ENCODE peak calls at places on chromosome 15, in six cellular contexts. W, B, L, G, R and N are unnamed samples.

GRCh38 chr15:60128000-60128376 is 123.9 kb downstream of the FOXB1 start:
- DNase-seq in B (peak; percentile 42), R (peak; percentile 28), W (no peak), G (peak; percentile 13), L (no peak), N (no peak)

GRCh38 chr15:78804391-78804792 is 6.9 kb downstream of the ADAMTS7 start:
- DNase-seq in R (no peak), L (no peak), W (peak; percentile 48), G (peak; percentile 72), B (no peak), N (no peak)

GRCh38 chr15:41934843-41935242 is 37.5 kb downstream of the EHD4 start:
- DNase-seq in G (no peak), W (no peak), B (no peak), L (no peak), R (no peak), N (no peak)

GRCh38 chr15:47822066-47822465 is 104.8 kb downstream of the SEMA6D start:
- DNase-seq in W (no peak), G (no peak), R (no peak), B (no peak), L (no peak), N (no peak)

GRCh38 chr15:25832158-25832557 is 31.0 kb downstream of the ATP10A start:
- DNase-seq in L (no peak), W (no peak), R (no peak), G (no peak), B (no peak), N (no peak)

GRCh38 chr15:34314491-34314890 is 23.1 kb downstream of the SLC12A6 start:
- DNase-seq in W (no peak), B (no peak), L (no peak), R (no peak), G (no peak), N (no peak)

GRCh38 chr15:56168394-56168793 is 75.3 kb downstream of the RFX7 start:
- DNase-seq in W (no peak), R (peak; percentile 29), L (no peak), G (no peak), B (peak; percentile 29), N (no peak)

GRCh38 chr15:66233487-66234415 is 19.8 kb downstream of the MEGF11 start:
- DNase-seq in W (no peak), L (peak; percentile 64), G (peak; percentile 63), R (no peak), B (no peak), N (peak; percentile 3)

GRCh38 chr15:54808321-54808720 is 388.4 kb downstream of the RSL24D1 start:
- DNase-seq in R (no peak), W (no peak), B (no peak), L (no peak), G (no peak), N (no peak)

GRCh38 chr15:40115670-40116093 is 7.0 kb upstream of the BMF start:
- DNase-seq in G (no peak), B (peak; percentile 32), W (peak; percentile 89), R (no peak), L (no peak), N (no peak)

GRCh38 chr15:66573348-66573718 is 7.5 kb upstream of the LCTL start:
- DNase-seq in G (no peak), B (no peak), L (no peak), W (peak; percentile 25), R (no peak), N (no peak)

GRCh38 chr15:100108346-100108745 is 233.4 kb downstream of the ADAMTS17 start:
- DNase-seq in W (peak; percentile 36), G (no peak), B (no peak), R (no peak), L (no peak), N (no peak)

GRCh38 chr15:42069025-42069424 is 25.3 kb downstream of the PLA2G4D start:
- DNase-seq in B (no peak), L (no peak), W (no peak), R (no peak), G (no peak), N (no peak)

GRCh38 chr15:80604583-80605506 is 90.3 kb upstream of the ABHD17C start:
- DNase-seq in B (no peak), L (no peak), W (no peak), G (no peak), R (no peak), N (no peak)

GRCh38 chr15:69838338-69838737 is 259.4 kb downstream of the TLE3 start:
- DNase-seq in R (no peak), G (no peak), B (no peak), W (no peak), L (no peak), N (no peak)

GRCh38 chr15:33907326-33907725 is 61.0 kb upstream of the CHRM5 start:
- DNase-seq in L (no peak), W (no peak), B (peak; percentile 23), G (no peak), R (no peak), N (no peak)

GRCh38 chr15:66700412-66700801 is 1.6 kb upstream of the SMAD6 start:
- DNase-seq in L (no peak), B (no peak), G (no peak), W (no peak), R (no peak), N (no peak)

GRCh38 chr15:76433798-76434400 is 97.3 kb downstream of the ISL2 start:
- DNase-seq in W (no peak), L (no peak), B (peak; percentile 24), R (no peak), G (no peak), N (peak; percentile 8)

GRCh38 chr15:95304116-95304873 is 1026.2 kb upstream of the NR2F2 start:
- DNase-seq in L (no peak), R (no peak), G (no peak), W (no peak), B (peak; percentile 88), N (no peak)

GRCh38 chr15:51634591-51635198 is 12.1 kb upstream of the DMXL2 start:
- DNase-seq in G (no peak), L (no peak), R (no peak), B (no peak), W (no peak), N (no peak)

GRCh38 chr15:62821384-62822131 is 221.0 kb upstream of the TPM1 start:
- DNase-seq in B (no peak), G (no peak), R (no peak), W (no peak), L (peak; percentile 76), N (no peak)

DNA sequence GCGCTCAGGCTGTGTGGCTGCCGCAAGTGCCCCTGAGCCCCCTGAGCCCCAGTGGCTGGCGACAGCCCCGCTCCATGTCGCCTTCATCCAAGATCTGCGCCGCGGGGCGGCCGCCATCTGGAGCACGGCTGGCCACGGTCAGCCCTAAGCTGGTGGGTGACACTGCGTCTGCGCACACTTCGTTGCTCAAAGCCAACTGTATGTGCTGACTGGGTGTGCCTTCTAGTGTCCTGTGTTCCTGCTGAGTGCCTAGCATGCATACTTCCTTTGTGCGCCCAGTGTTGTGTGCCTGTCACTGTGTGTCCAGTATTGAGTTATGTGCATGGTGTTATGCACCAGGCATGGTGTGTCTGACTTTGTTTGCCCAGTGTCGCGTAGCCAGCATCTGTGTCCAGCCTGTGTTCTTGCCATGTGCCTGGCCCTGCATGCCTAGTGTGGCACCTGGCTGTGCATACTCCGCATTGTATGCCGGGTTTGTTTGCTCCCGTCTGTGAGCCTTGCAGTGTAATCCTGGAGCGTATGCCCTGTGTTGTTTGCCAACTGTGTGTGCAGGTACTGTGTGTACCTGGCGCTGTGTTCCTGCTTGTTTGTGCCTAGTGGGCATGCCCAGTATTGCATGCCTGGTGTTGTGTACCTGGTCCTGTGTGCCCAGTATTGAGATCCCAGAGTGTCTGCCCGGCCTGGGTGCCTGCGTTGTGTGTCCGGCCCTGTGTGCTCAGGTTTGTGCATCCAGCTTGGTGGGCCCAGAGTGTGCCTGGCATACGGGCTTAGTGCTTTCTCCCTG is 54.7 kb upstream of the CHRNA7 start:
- DNase-seq in B (peak; percentile 2), R (no peak), L (peak; percentile 40), W (no peak), G (peak; percentile 21), N (no peak)
- H3K4me3 ChIP-seq in B (no peak overlapping the region), R (peak overlapping the region; percentile 22), L (peak overlapping the region; percentile 42), W (no peak overlapping the region), G (no peak overlapping the region), N (no peak overlapping the region)

GRCh38 chr15:71386448-71387236 is 271.4 kb downstream of the THSD4 start:
- DNase-seq in G (peak; percentile 43), R (no peak), L (peak; percentile 56), B (peak; percentile 59), W (no peak), N (no peak)
- TF ChIP-seq CTCF in G (peak; percentile 65), R (peak; percentile 27), L (peak; percentile 83), B (peak; percentile 44), W (peak; percentile 64), N (peak; percentile 22)

DNA sequence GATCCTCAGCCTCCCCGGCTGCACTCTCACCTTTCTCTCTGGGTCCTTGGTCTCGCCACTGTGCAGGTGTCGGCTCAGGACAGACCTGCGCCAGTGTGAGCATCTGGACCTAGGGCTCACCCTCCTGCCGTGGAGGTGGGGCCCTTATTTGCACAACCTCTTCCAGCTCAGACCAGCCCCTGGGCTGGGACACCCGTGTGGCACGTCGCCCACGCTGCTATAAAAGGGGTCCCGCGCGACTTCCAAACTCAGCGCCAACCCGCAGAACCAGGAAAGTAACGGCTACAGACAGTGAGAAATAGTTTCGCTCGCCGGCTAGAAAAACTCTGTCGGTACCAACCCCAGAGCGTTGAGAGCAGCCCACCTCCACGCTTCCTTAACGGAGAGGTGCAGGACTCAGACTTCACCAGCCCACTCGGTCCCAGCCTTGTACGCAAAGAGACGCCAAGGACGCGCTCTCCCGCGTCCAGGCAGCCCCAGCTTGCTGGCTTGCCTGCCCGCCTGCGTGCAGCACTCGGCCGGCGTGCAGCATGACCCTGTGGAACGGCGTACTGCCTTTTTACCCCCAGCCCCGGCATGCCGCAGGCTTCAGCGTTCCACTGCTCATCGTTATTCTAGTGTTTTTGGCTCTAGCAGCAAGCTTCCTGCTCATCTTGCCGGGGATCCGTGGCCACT is at the start of the genes DUOX2 and DUOXA2:
- DNase-seq in L (no peak), B (no peak), R (no peak), G (peak; percentile 48), W (peak; percentile 64), N (no peak)
- H3K4me3 ChIP-seq in L (peak within 1 kb of the TSS; percentile 26), B (no peak within 1 kb of the TSS), R (no peak within 1 kb of the TSS), G (peak within 1 kb of the TSS; percentile 36), W (no peak within 1 kb of the TSS), N (no peak within 1 kb of the TSS)

GRCh38 chr15:28273468-28273867 is 48.5 kb downstream of the HERC2 start:
- DNase-seq in G (peak; percentile 51), B (peak; percentile 49), R (peak; percentile 42), L (peak; percentile 19), W (no peak), N (no peak)
- TF ChIP-seq CTCF in G (peak; percentile 40), B (peak; percentile 52), R (peak; percentile 75), L (no peak), W (peak; percentile 20), N (peak; percentile 8)

DNA sequence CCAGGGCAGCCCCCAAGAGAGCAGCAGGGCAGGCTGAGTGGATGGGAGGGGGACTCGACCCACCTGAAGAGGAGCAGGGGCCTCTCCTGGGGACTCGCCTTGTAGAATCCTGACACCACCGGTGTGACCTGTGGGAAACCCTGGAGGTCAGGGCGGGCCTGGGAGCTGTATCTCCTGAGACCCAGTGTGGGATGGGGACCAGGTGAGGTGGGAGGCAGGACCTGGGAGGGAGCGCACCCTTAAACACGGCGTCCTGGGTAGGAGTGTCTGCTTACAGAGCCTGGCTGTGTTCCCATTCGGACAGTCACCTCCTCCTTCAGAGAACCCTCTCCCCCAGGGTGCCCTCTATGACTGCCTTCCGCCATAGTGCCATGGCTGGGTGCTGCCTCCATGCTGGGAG is 27.1 kb downstream of the C15orf39 start:
- DNase-seq in L (no peak), B (no peak), G (no peak), W (peak; percentile 49), R (no peak), N (no peak)
- H3K4me3 ChIP-seq in L (no peak overlapping the region), B (no peak overlapping the region), G (no peak overlapping the region), W (no peak overlapping the region), R (no peak overlapping the region), N (no peak overlapping the region)